ENCODE peak calls at places on chromosomes 16 and 17, in five cellular contexts. U is activated effector memory CD4-positive, alpha-beta T cell treated with Interleukin-2 at 50 U/mL for 16 hours; E is T-helper 1 cell; V is activated naive CD4-positive, alpha-beta T cell; Z is smooth muscle cell of the brain vasculature. O is an unnamed sample.

GRCh38 chr16:1048442-1049112 is 24.0 kb upstream of the SSTR5 start:
- DNase-seq in U (no peak), E (no peak), V (no peak), Z (no peak), O (peak; percentile 45)

GRCh38 chr16:65934443-65934842 is 432.0 kb upstream of the CDH5 start:
- DNase-seq in U (no peak), E (no peak), V (no peak), Z (no peak), O (no peak)

GRCh38 chr17:3879591-3880417 is 13.0 kb downstream of the CAMKK1 start:
- DNase-seq in U (no peak), E (no peak), V (no peak), Z (no peak), O (no peak)

GRCh38 chr16:23296994-23297393 is 5.1 kb upstream of the SCNN1B start:
- DNase-seq in U (no peak), E (no peak), V (no peak), Z (no peak), O (peak; percentile 68)

GRCh38 chr17:66777689-66778225 is 57.2 kb upstream of the CACNG5 start:
- DNase-seq in U (no peak), E (no peak), V (no peak), Z (no peak), O (no peak)

GRCh38 chr16:13829712-13830304 is 90.1 kb upstream of the ERCC4 start:
- DNase-seq in U (no peak), E (no peak), V (no peak), Z (no peak), O (no peak)

GRCh38 chr17:82228278-82228841 is 482 bp upstream of the SLC16A3 start:
- DNase-seq in U (peak; percentile 57), E (peak; percentile 85), V (peak; percentile 35), Z (no peak), O (no peak)

GRCh38 chr16:24689128-24689527 is 40.3 kb upstream of the TNRC6A start:
- DNase-seq in U (no peak), E (no peak), V (no peak), Z (peak; percentile 21), O (peak; percentile 69)

GRCh38 chr16:14505846-14506245 is 124.2 kb downstream of the PARN start:
- DNase-seq in U (no peak), E (no peak), V (no peak), Z (no peak), O (no peak)

GRCh38 chr16:51431517-51432241 is 280.6 kb upstream of the SALL1 start:
- DNase-seq in U (no peak), E (no peak), V (no peak), Z (peak; percentile 54), O (no peak)

GRCh38 chr17:43524945-43525575 is 21.1 kb downstream of the ETV4 start:
- DNase-seq in U (no peak), E (no peak), V (no peak), Z (no peak), O (peak; percentile 72)

GRCh38 chr16:78675312-78675711 is 575.9 kb downstream of the WWOX start:
- DNase-seq in U (no peak), E (no peak), V (no peak), Z (no peak), O (no peak)

GRCh38 chr17:77742579-77742978 is 215.9 kb upstream of the TNRC6C start:
- DNase-seq in U (no peak), E (no peak), V (no peak), Z (no peak), O (no peak)

GRCh38 chr17:31726980-31727427 is 132.0 kb downstream of the COPRS start:
- DNase-seq in U (no peak), E (no peak), V (no peak), Z (no peak), O (no peak)

GRCh38 chr16:75226550-75227360 is 8.0 kb downstream of the CTRB1 start:
- DNase-seq in U (no peak), E (no peak), V (no peak), Z (no peak), O (peak; percentile 30)

GRCh38 chr17:38751803-38752118 is 780 bp upstream of the PSMB3 start:
- DNase-seq in U (peak; percentile 74), E (peak; percentile 87), V (peak; percentile 82), Z (no peak), O (peak; percentile 77)

GRCh38 chr16:67055712-67056487 is 27.0 kb downstream of the CBFB start:
- DNase-seq in U (no peak), E (peak; percentile 72), V (no peak), Z (peak; percentile 77), O (peak; percentile 74)

GRCh38 chr16:84360170-84360569 is 8.2 kb upstream of the ATP2C2 start:
- DNase-seq in U (peak; percentile 9), E (peak; percentile 46), V (peak; percentile 11), Z (no peak), O (no peak)

GRCh38 chr17:77592503-77592902 is 366.0 kb upstream of the TNRC6C start:
- DNase-seq in U (no peak), E (no peak), V (no peak), Z (no peak), O (no peak)

GRCh38 chr16:1054660-1055556 is 17.6 kb upstream of the SSTR5 start:
- DNase-seq in U (no peak), E (no peak), V (peak; percentile 38), Z (no peak), O (peak; percentile 69)

GRCh38 chr17:63439682-63440081 is 6.4 kb downstream of the CYB561 start:
- DNase-seq in U (no peak), E (peak; percentile 74), V (no peak), Z (peak; percentile 39), O (no peak)

GRCh38 chr17:40026816-40027613 is 11.8 kb downstream of the CSF3 start:
- DNase-seq in U (peak; percentile 60), E (peak; percentile 73), V (peak; percentile 64), Z (no peak), O (peak; percentile 64)

GRCh38 chr17:19305261-19305660 is 57.3 kb downstream of the B9D1 start:
- DNase-seq in U (no peak), E (peak; percentile 59), V (no peak), Z (no peak), O (peak; percentile 45)

GRCh38 chr17:9924735-9925191 is 19.7 kb upstream of the RCVRN start:
- DNase-seq in U (no peak), E (peak; percentile 38), V (no peak), Z (peak; percentile 50), O (peak; percentile 29)

GRCh38 chr17:14297161-14297851 is 3.6 kb upstream of the HS3ST3B1 start:
- DNase-seq in U (no peak), E (peak; percentile 64), V (no peak), Z (no peak), O (peak; percentile 19)

GRCh38 chr17:7203391-7203790 is 16.2 kb downstream of the DLG4 start:
- DNase-seq in U (no peak), E (no peak), V (no peak), Z (no peak), O (no peak)

GRCh38 chr16:51753382-51753781 is 602.3 kb upstream of the SALL1 start:
- DNase-seq in U (no peak), E (no peak), V (no peak), Z (no peak), O (no peak)

GRCh38 chr17:79899584-79899983 is 60.3 kb upstream of the CBX4 start:
- DNase-seq in U (no peak), E (no peak), V (no peak), Z (no peak), O (no peak)

GRCh38 chr16:48538746-48539484 is 71.1 kb downstream of the N4BP1 start:
- DNase-seq in U (no peak), E (no peak), V (no peak), Z (no peak), O (no peak)

GRCh38 chr16:87856796-87857228 is 12.5 kb downstream of the SLC7A5 start:
- DNase-seq in U (no peak), E (no peak), V (no peak), Z (no peak), O (no peak)